ENCODE peak calls at places on chromosome 22, in four cellular contexts. M, F, U and V are unnamed samples.

GRCh38 chr22:32286290-32286840 is 31.2 kb upstream of the SLC5A4 start:
- DNase-seq in M (no peak), F (no peak), U (no peak), V (no peak)

GRCh38 chr22:36741204-36741793 is 34.6 kb downstream of the IFT27 start:
- DNase-seq in M (no peak), F (no peak), U (peak), V (peak)

GRCh38 chr22:24285245-24285644 is 14.6 kb downstream of the SPECC1L start:
- DNase-seq in M (no peak), F (no peak), U (no peak), V (no peak)

GRCh38 chr22:50061824-50062355 is 3.8 kb upstream of the TTLL8 start:
- DNase-seq in M (no peak), F (no peak), U (no peak), V (no peak)

GRCh38 chr22:37082251-37082650 is 27.3 kb downstream of the TMPRSS6 start:
- DNase-seq in M (no peak), F (no peak), U (no peak), V (no peak)

GRCh38 chr22:50215297-50216049 is 14.7 kb downstream of the SELENOO start:
- DNase-seq in M (no peak), F (no peak), U (no peak), V (no peak)

GRCh38 chr22:50017701-50018224 is 5.2 kb upstream of the IL17REL start:
- DNase-seq in M (no peak), F (no peak), U (no peak), V (no peak)

GRCh38 chr22:32375678-32376450 is 18.2 kb downstream of the RFPL3 start:
- DNase-seq in M (no peak), F (no peak), U (no peak), V (no peak)

GRCh38 chr22:40499187-40499753 is 128.9 kb downstream of the SGSM3 start:
- DNase-seq in M (no peak), F (peak), U (peak), V (no peak)

GRCh38 chr22:32380991-32381390 is 23.3 kb downstream of the RFPL3 start:
- DNase-seq in M (peak), F (no peak), U (no peak), V (no peak)

GRCh38 chr22:30985561-30986208 is 16.6 kb downstream of the TUG1 start:
- DNase-seq in M (no peak), F (no peak), U (no peak), V (no peak)

GRCh38 chr22:22156716-22157499 is 87.7 kb upstream of the VPREB1 start:
- DNase-seq in M (peak), F (peak), U (no peak), V (no peak)

GRCh38 chr22:22519591-22519990 is 479 bp downstream of the ZNF280A start:
- DNase-seq in M (no peak), F (no peak), U (no peak), V (no peak)

GRCh38 chr22:21837184-21837979 is 30.1 kb downstream of the MAPK1 start:
- DNase-seq in M (peak), F (no peak), U (no peak), V (no peak)

GRCh38 chr22:48897959-48898358 is 929.7 kb downstream of the BRD1 start:
- DNase-seq in M (no peak), F (peak), U (no peak), V (peak)

GRCh38 chr22:49457946-49458707 is 369.5 kb downstream of the BRD1 start:
- DNase-seq in M (no peak), F (no peak), U (peak), V (no peak)

GRCh38 chr22:49964493-49965290 is 4.1 kb downstream of the PIM3 start:
- DNase-seq in M (no peak), F (no peak), U (peak), V (peak)

GRCh38 chr22:17281026-17281809 is 62.0 kb upstream of the ADA2 start:
- DNase-seq in M (no peak), F (no peak), U (no peak), V (no peak)

GRCh38 chr22:48870436-48870835 is 957.2 kb downstream of the BRD1 start:
- DNase-seq in M (no peak), F (no peak), U (peak), V (no peak)

GRCh38 chr22:47474895-47475294 is 712.4 kb downstream of the TBC1D22A start:
- DNase-seq in M (peak), F (no peak), U (no peak), V (no peak)

GRCh38 chr22:24989541-24989951 is 37.0 kb downstream of the KIAA1671 start:
- DNase-seq in M (no peak), F (no peak), U (no peak), V (no peak)

GRCh38 chr22:22397292-22397870 is 111.2 kb downstream of the ZNF280B start:
- DNase-seq in M (peak), F (no peak), U (no peak), V (no peak)

GRCh38 chr22:50141462-50141861 is 29.1 kb upstream of the PANX2 start:
- DNase-seq in M (no peak), F (no peak), U (peak), V (peak)

GRCh38 chr22:22848364-22848866 is 39.2 kb upstream of the IGLL5 start:
- DNase-seq in M (peak), F (no peak), U (no peak), V (no peak)

GRCh38 chr22:37930270-37930951 is 23.0 kb downstream of the C22orf23 start:
- DNase-seq in M (no peak), F (no peak), U (no peak), V (no peak)

GRCh38 chr22:43201486-43202219 is 14.7 kb upstream of the TTLL12 start:
- DNase-seq in M (no peak), F (no peak), U (no peak), V (no peak)

GRCh38 chr22:19998232-19998951 is 18.2 kb downstream of the ARVCF start:
- DNase-seq in M (no peak), F (no peak), U (peak), V (no peak)

GRCh38 chr22:22364207-22364606 is 119.6 kb downstream of the VPREB1 start:
- DNase-seq in M (no peak), F (no peak), U (no peak), V (no peak)

GRCh38 chr22:49010086-49010863 is 817.4 kb downstream of the BRD1 start:
- DNase-seq in M (no peak), F (peak), U (no peak), V (peak)

GRCh38 chr22:46845281-46846153 is 83.1 kb downstream of the TBC1D22A start:
- DNase-seq in M (peak), F (no peak), U (no peak), V (peak)

GRCh38 chr22:37806409-37807338 is 1.1 kb upstream of the GCAT start:
- DNase-seq in M (no peak), F (no peak), U (no peak), V (no peak)

GRCh38 chr22:27719033-27719341 is 82.6 kb downstream of the MN1 start:
- DNase-seq in M (no peak), F (no peak), U (no peak), V (no peak)

GRCh38 chr22:50245214-50246072 is 620 bp upstream of the TUBGCP6 start:
- DNase-seq in M (no peak), F (no peak), U (no peak), V (no peak)

GRCh38 chr22:26348810-26349526 is 80.1 kb upstream of the ASPHD2 start:
- DNase-seq in M (no peak), F (no peak), U (no peak), V (no peak)

GRCh38 chr22:43118953-43119458 is 8.5 kb downstream of the BIK start:
- DNase-seq in M (no peak), F (no peak), U (no peak), V (no peak)

GRCh38 chr22:35138521-35138920 is 72.6 kb downstream of the ISX start:
- DNase-seq in M (no peak), F (no peak), U (no peak), V (no peak)

GRCh38 chr22:35135165-35135564 is 69.2 kb downstream of the ISX start:
- DNase-seq in M (no peak), F (no peak), U (no peak), V (no peak)

DNA sequence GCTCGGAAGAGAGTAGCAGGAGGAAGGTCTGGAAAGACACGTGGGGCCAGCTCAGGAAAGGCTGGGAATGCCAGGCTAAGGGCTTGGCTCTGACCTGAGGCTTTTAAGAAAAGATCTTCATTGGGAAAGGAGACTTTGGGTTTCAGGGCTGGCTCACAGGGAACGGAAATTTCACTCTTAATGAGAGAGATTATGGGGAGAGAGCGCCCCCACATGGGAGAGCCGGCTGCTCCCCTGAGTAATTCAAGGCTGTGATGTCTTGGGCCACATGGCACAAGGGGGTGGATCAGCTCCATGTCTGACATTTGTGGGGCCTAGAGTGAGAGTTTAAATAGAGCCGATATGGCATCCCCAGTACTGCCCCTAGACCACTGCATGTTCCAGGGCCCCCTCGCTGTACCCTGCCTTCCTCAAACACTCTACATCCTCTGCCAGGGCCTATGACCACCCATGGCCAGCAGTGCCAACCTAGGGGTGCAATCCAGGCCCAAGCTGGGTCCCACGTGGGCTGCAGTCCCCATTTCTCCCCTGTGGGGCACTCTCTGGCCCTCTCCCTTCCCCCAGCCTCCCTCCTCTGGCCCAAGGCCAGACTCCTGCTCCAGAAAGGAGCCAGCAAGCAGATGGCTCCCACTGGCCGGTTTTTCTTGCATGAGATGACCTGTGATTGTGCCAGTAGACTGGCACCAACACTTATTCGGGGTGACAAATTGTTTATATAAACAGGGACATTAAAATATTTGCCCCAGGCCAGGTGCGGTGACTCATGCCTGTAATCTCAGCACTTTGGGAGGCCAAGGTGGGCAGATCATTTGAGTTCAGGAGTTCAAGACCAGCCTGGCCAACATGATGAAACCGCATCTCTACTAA is 75.2 kb downstream of the ISX start:
- DNase-seq in M (peak), F (no peak), U (no peak), V (no peak)
- TF ChIP-seq CTCF in M (no peak), F (no peak), U (no peak), V (no peak)

GRCh38 chr22:18988958-18989357 is 52.9 kb upstream of the PRODH start:
- DNase-seq in M (no peak), F (no peak), U (no peak), V (no peak)

GRCh38 chr22:18985761-18986160 is 49.7 kb upstream of the PRODH start:
- DNase-seq in M (no peak), F (no peak), U (no peak), V (peak)

GRCh38 chr22:18984564-18984963 is 48.5 kb upstream of the PRODH start:
- DNase-seq in M (no peak), F (no peak), U (no peak), V (peak)

GRCh38 chr22:18990355-18991137 is 54.5 kb upstream of the PRODH start:
- DNase-seq in M (no peak), F (no peak), U (no peak), V (peak)

DNA sequence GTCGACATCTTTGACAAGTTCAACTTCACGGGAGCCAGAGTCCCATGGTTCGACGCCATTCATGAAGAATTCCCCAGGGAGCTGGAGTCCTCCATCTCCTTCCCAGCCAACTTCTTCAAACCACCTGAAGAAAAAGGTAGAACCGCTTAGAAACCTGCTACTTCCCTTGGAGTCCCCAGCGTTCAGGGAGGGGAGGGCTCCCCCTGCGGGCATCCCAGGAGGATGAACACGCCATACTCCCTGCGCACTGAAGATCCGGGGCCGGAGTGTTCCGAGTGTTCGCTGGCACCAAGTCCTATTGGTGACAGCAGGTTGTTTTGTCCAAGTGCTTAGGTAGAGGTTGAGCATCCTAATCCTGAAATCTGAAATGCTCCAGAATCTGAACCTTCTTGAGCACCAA is 51.7 kb upstream of the PRODH start:
- DNase-seq in M (no peak), F (no peak), U (no peak), V (peak)
- TF ChIP-seq CTCF in M (peak), F (no peak), U (no peak), V (no peak)

DNA sequence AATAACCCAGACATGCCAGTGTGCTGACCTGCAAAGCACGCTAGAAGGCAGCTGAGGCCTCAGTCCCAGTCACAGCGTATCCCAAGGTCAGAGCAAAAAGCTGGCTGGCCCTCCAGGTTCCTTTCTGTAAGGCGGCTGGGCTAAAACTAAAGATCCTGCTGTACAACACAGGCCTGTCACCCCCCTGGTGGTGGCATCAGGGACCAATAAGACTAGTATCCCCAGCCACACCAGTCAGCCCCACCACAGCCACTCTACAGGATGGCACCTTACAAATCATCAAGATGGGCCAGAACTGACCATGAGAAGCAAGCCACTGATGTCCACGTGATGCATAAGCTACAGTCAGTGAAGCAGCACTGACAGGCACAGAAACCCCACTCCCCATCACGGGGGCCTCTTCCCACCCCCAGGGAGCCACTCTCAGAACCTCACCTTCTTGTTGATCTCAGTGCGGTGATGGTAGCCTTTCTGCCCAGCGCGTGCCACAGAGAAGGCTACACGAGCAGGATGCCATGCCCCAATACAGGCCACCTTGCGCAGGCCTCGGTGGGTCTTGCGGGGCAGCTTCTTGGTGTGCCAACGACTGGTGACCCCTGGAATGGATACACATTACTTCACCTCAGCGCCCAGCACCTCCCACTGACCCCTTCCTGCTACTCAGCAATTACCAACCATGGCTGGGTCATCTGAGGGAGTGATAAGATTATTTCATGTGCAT is 5.0 kb downstream of the RPL3 start:
- DNase-seq in M (no peak), F (no peak), U (no peak), V (no peak)
- TF ChIP-seq CTCF in M (no peak), F (no peak), U (no peak), V (no peak)

GRCh38 chr22:41966607-41967240 is 2.5 kb upstream of the SEPTIN3 start:
- DNase-seq in M (no peak), F (no peak), U (no peak), V (no peak)

GRCh38 chr22:41971431-41971830 is 2.2 kb downstream of the SEPTIN3 start:
- DNase-seq in M (no peak), F (no peak), U (no peak), V (no peak)

GRCh38 chr22:41966225-41966606 is 3.0 kb upstream of the SEPTIN3 start:
- DNase-seq in M (no peak), F (no peak), U (no peak), V (no peak)

GRCh38 chr22:41969110-41969646 is at the start of gene SEPTIN3:
- DNase-seq in M (no peak), F (no peak), U (no peak), V (no peak)

GRCh38 chr22:41968601-41969000 is 642 bp upstream of the SEPTIN3 start:
- DNase-seq in M (no peak), F (no peak), U (no peak), V (no peak)
- TF ChIP-seq CTCF in M (no peak), F (no peak), U (no peak), V (no peak)

DNA sequence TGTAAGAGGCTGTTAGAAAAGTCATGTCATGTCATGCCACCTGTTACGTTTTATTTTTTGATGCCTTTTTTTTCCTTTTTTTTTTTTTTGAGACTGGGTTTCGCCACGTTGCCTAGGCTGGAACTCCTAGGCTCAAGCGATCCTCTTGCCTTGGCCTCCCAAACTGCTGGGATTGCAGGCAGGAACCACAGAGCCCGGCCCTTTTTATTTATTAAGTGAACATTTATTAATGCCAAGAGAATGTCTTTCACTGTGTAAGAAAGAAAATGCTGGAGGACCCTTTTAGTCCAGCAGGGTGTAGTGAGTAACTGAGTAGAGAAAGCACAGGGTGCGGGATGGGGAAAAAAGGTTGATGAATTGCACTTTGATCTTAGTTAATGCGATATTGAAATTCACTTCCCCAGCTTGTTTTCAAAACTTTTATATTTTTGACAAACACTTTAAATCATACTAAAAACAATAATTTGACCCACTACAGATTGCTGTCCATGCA is 2.3 kb upstream of the XBP1 start:
- DNase-seq in M (no peak), F (no peak), U (no peak), V (no peak)
- TF ChIP-seq CTCF in M (no peak), F (no peak), U (no peak), V (no peak)

GRCh38 chr22:45208993-45209838 is 31.5 kb downstream of the KIAA0930 start:
- DNase-seq in M (no peak), F (no peak), U (peak), V (no peak)
- TF ChIP-seq CTCF in M (peak), F (no peak), U (peak), V (peak)

DNA sequence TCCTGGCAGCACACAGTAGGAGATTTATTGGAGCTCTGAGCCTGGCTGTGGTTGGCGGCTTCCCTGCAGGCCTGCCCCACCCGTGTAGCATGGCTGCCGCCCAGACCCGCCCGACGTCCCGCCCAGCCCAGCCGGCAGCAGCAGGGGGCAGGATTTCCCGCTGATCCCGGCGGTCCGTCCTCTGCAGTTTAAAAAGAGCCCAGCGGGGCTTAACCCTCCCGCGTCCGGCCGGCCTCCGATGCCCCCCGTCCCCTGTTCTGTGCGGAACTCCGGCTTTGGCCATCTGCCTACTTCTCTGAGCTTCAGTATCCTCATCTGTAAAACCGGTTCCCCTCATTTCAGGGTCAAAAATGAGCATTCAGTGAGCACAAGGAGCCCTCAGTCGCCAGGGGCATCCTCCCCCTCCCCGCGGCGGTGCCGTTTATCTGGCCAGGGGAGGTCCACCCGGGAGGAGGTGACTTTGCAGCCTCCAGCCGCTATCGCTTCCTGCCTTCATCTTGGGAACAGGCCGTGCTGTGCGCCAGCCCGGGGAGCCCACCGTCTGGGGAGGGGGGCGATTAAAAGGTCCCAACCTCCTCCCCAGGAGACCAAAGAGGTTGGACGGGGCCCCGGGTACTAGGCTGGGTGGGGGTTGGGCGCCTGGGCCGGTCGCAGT is at the start of gene GAS2L1:
- DNase-seq in M (no peak), F (peak), U (peak), V (peak)
- TF ChIP-seq CTCF in M (peak), F (peak), U (peak), V (peak)